ENCODE peak calls at places on chromosomes 16 and 17, in ten cellular contexts. V is RPMI8226; J is amniotic stem cell; R is ascending aorta; M is putamen; I is activated CD4-positive, CD25-positive, alpha-beta regulatory T cell; T is OCI-M1; C is NCI-H2081; A is AG04450; G is GM18507. F is an unnamed sample.

GRCh38 chr17:18974407-18975149 is 22.6 kb downstream of the SLC5A10 start:
- DNase-seq in I (no peak), J (no peak), G (no peak), V (no peak), M (no peak), A (no peak), R (no peak), C (no peak), T (no peak), F (no peak)

GRCh38 chr16:20084624-20085226 is 11.0 kb upstream of the GPR139 start:
- DNase-seq in T (peak), R (no peak), V (no peak), C (no peak), A (no peak), G (no peak), J (no peak), I (no peak), M (no peak), F (peak)

GRCh38 chr16:75555213-75555706 is 792 bp downstream of the TMEM231 start:
- DNase-seq in A (peak), M (peak), C (peak), I (no peak), V (peak), G (no peak), R (peak), T (peak), J (peak), F (peak)

GRCh38 chr17:2212328-2212981 is 91.1 kb downstream of the SMG6 start:
- DNase-seq in A (no peak), G (no peak), R (peak), C (no peak), I (no peak), J (no peak), T (no peak), V (no peak), M (peak), F (no peak)

GRCh38 chr17:8162232-8162996 is at the start of gene VAMP2:
- DNase-seq in C (peak), J (peak), V (peak), T (peak), G (no peak), M (no peak), I (peak), R (no peak), A (no peak), F (peak)

GRCh38 chr17:21287703-21288449 is 3.4 kb downstream of the MAP2K3 start:
- DNase-seq in I (peak), R (peak), V (peak), M (peak), T (peak), A (peak), C (peak), J (peak), G (no peak), F (peak)

GRCh38 chr16:73717266-73718057 is 579.2 kb upstream of the PSMD7 start:
- DNase-seq in R (no peak), A (no peak), I (no peak), V (no peak), C (no peak), M (peak), T (no peak), J (no peak), G (no peak), F (no peak)

GRCh38 chr16:78297066-78297666 is 197.7 kb downstream of the WWOX start:
- DNase-seq in A (no peak), C (peak), J (no peak), V (no peak), G (no peak), M (no peak), R (no peak), T (no peak), I (no peak), F (peak)

GRCh38 chr16:51524555-51525373 is 373.7 kb upstream of the SALL1 start:
- DNase-seq in A (no peak), C (no peak), J (no peak), M (peak), V (no peak), T (no peak), I (no peak), R (no peak), G (no peak), F (peak)

GRCh38 chr17:17681187-17681743 is at the start of gene RAI1:
- DNase-seq in V (peak), M (peak), G (peak), C (peak), I (peak), T (peak), A (peak), R (no peak), J (peak), F (peak)

GRCh38 chr17:43438626-43439529 is 40.1 kb downstream of the ARL4D start:
- DNase-seq in C (no peak), I (no peak), J (no peak), G (no peak), T (no peak), V (no peak), R (no peak), A (no peak), M (no peak), F (no peak)

GRCh38 chr16:57405194-57405593 is 627 bp downstream of the CCL17 start:
- DNase-seq in R (no peak), G (no peak), A (no peak), C (no peak), M (no peak), T (no peak), I (no peak), J (no peak), V (no peak), F (no peak)

GRCh38 chr17:16652847-16653366 is 743 bp downstream of the ZNF624 start:
- DNase-seq in V (no peak), M (no peak), J (no peak), R (no peak), G (no peak), T (peak), I (no peak), C (no peak), A (no peak), F (peak)

GRCh38 chr16:23423496-23424049 is 29.4 kb downstream of the COG7 start:
- DNase-seq in R (peak), C (peak), I (no peak), M (peak), V (no peak), A (peak), J (peak), T (no peak), G (no peak), F (peak)

GRCh38 chr16:56013962-56014552 is 138.9 kb upstream of the CES5A start:
- DNase-seq in G (no peak), M (no peak), C (no peak), I (no peak), J (no peak), R (no peak), T (peak), V (peak), A (no peak), F (peak)

GRCh38 chr16:55039511-55039910 is 108.8 kb downstream of the IRX5 start:
- DNase-seq in T (no peak), G (no peak), R (no peak), C (no peak), M (no peak), I (no peak), J (no peak), A (no peak), V (no peak), F (peak)

GRCh38 chr17:27846042-27846655 is 45.8 kb upstream of the NOS2 start:
- DNase-seq in G (no peak), J (no peak), V (no peak), R (no peak), T (no peak), M (no peak), A (no peak), C (no peak), I (no peak), F (no peak)

GRCh38 chr16:10981697-10982216 is 37.4 kb downstream of the CLEC16A start:
- DNase-seq in J (no peak), V (peak), G (peak), A (no peak), M (no peak), T (peak), R (no peak), I (no peak), C (peak), F (no peak)

F was measured in SW480.